ENCODE peak calls at places on chromosomes 5 and 9, in four cellular contexts. L is mucosa of descending colon, N is astrocyte, X is ovary. K is an unnamed sample.

GRCh38 chr9:138072161-138072842 is 194.7 kb downstream of the CACNA1B start:
- DNase-seq in L (no peak), N (no peak), X (no peak), K (peak; percentile 30)

GRCh38 chr9:112332674-112332976 is 794 bp downstream of the PTBP3 start:
- DNase-seq in L (no peak), N (no peak), X (no peak), K (no peak)

GRCh38 chr5:28265877-28266276 is 1227.5 kb upstream of the CDH9 start:
- DNase-seq in L (no peak), N (no peak), X (no peak), K (no peak)

GRCh38 chr9:126312584-126313551 is 13.8 kb upstream of the MVB12B start:
- DNase-seq in L (no peak), N (no peak), X (no peak), K (no peak)

GRCh38 chr5:9421823-9422354 is 124.0 kb downstream of the SEMA5A start:
- DNase-seq in L (no peak), N (no peak), X (no peak), K (no peak)

GRCh38 chr9:19028835-19029451 is 4.1 kb downstream of the SAXO1 start:
- DNase-seq in L (no peak), N (peak; percentile 33), X (no peak), K (peak; percentile 38)

GRCh38 chr9:98442114-98442513 is 186.7 kb upstream of the TBC1D2 start:
- DNase-seq in L (no peak), N (no peak), X (no peak), K (no peak)

GRCh38 chr5:52007230-52007858 is 624.1 kb downstream of the ISL1 start:
- DNase-seq in L (no peak), N (peak; percentile 3), X (no peak), K (no peak)

GRCh38 chr5:17228833-17229291 is 11.4 kb downstream of the BASP1 start:
- DNase-seq in L (no peak), N (peak; percentile 78), X (no peak), K (no peak)

GRCh38 chr5:40485021-40485998 is 194.4 kb upstream of the PTGER4 start:
- DNase-seq in L (no peak), N (no peak), X (no peak), K (no peak)

GRCh38 chr5:137743031-137743640 is 7.2 kb upstream of the KLHL3 start:
- DNase-seq in L (no peak), N (peak; percentile 43), X (peak; percentile 37), K (no peak)

GRCh38 chr9:18333157-18333556 is 140.8 kb upstream of the ADAMTSL1 start:
- DNase-seq in L (no peak), N (peak; percentile 42), X (no peak), K (no peak)

GRCh38 chr5:102778478-102778877 is 23.4 kb downstream of the PAM start:
- DNase-seq in L (no peak), N (peak; percentile 85), X (no peak), K (no peak)

GRCh38 chr5:56010431-56010830 is 15.7 kb upstream of the IL6ST start:
- DNase-seq in L (no peak), N (no peak), X (no peak), K (no peak)

GRCh38 chr9:108815156-108815555 is 40.6 kb downstream of the ACTL7B start:
- DNase-seq in L (no peak), N (no peak), X (no peak), K (no peak)

GRCh38 chr5:181212080-181212479 is 7.1 kb upstream of the TRIM7 start:
- DNase-seq in L (no peak), N (no peak), X (no peak), K (no peak)

GRCh38 chr9:37413311-37413710 is 9.2 kb upstream of the GRHPR start:
- DNase-seq in L (no peak), N (no peak), X (no peak), K (no peak)

GRCh38 chr5:34833991-34834793 is 4.8 kb upstream of the TTC23L start:
- DNase-seq in L (no peak), N (no peak), X (no peak), K (no peak)

GRCh38 chr9:73141282-73141681 is 10.4 kb upstream of the ANXA1 start:
- DNase-seq in L (no peak), N (no peak), X (no peak), K (no peak)

GRCh38 chr9:107142430-107142829 is 140.6 kb upstream of the RAD23B start:
- DNase-seq in L (no peak), N (no peak), X (no peak), K (peak; percentile 8)

GRCh38 chr5:24226492-24226891 is 418.3 kb downstream of the CDH10 start:
- DNase-seq in L (no peak), N (peak; percentile 12), X (no peak), K (no peak)

DNA sequence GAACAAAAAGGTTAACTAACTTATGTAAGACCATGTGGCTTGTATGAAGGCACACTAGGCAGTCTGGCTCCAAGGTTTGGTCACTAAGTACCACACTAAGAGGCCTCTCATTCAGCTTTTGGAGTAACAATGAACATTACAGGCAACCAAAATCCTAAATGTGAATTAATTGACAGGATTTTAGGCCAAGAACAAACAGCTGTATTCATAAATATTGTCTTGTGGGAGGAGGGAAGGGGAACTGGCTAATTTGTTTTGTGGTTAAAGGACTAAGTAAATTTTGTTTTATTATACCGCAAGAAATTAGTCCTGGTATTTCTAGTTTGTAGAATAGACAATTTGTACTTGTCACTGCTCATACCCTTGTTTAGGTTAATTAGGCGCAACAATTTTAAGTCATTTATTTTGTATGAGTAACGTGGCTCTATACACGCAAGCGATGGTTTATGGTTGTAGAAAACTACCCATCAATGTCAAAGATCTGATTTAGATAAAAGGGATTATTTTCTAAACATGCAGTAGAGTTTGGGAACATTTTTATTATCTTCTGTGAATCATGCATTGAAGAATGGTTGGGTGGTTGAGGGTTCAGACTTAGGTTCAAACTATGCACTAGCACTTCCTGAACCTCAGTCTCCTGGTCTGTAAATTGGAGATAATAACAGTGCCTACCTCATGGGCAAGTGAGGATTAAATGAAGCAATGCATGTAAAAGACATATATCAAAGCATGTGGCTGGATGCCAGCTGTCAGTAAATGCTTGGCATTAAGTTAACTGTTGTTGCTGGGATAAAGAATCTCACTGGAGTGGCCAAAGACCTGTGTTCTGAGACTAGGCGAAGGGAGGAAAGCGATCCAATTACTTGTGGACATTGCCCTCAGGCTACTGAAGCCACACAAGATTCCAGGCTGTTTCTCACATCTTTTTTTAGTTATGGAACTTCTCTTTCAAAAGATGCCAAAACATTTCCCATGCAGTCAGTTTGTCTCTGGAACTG is 1.3 kb upstream of the OTULINL start:
- DNase-seq in L (no peak), N (peak; percentile 77), X (no peak), K (no peak)
- H3K4me3 ChIP-seq in L (no peak overlapping the region), N (no peak overlapping the region), X (no peak overlapping the region), K (no peak overlapping the region)

GRCh38 chr9:133516961-133517350 is 7.8 kb downstream of the MYMK start:
- DNase-seq in L (peak; percentile 28), N (no peak), X (no peak), K (no peak)

GRCh38 chr9:133514475-133515239 is 10.1 kb downstream of the MYMK start:
- DNase-seq in L (peak; percentile 47), N (no peak), X (peak; percentile 74), K (peak; percentile 73)

GRCh38 chr9:133516256-133516960 is 8.4 kb downstream of the MYMK start:
- DNase-seq in L (peak; percentile 12), N (no peak), X (no peak), K (peak; percentile 39)

GRCh38 chr9:133515615-133516255 is 9.0 kb downstream of the MYMK start:
- DNase-seq in L (peak; percentile 37), N (no peak), X (no peak), K (no peak)

GRCh38 chr9:133515240-133515610 is 9.5 kb downstream of the MYMK start:
- DNase-seq in L (peak; percentile 34), N (no peak), X (no peak), K (no peak)
- TF ChIP-seq CTCF in L (no peak), N (no peak), X (no peak), K (no peak)

GRCh38 chr5:178227929-178228328 is 4.7 kb downstream of the PHYKPL start:
- DNase-seq in L (no peak), N (no peak), X (no peak), K (no peak)

GRCh38 chr5:178228609-178229008 is 4.0 kb downstream of the PHYKPL start:
- DNase-seq in L (peak; percentile 15), N (no peak), X (no peak), K (no peak)

GRCh38 chr5:178225174-178225573 is 7.4 kb downstream of the PHYKPL start:
- DNase-seq in L (peak; percentile 38), N (no peak), X (no peak), K (no peak)

GRCh38 chr5:178229861-178230260 is 2.7 kb downstream of the PHYKPL start:
- DNase-seq in L (peak; percentile 36), N (no peak), X (no peak), K (peak; percentile 22)

DNA sequence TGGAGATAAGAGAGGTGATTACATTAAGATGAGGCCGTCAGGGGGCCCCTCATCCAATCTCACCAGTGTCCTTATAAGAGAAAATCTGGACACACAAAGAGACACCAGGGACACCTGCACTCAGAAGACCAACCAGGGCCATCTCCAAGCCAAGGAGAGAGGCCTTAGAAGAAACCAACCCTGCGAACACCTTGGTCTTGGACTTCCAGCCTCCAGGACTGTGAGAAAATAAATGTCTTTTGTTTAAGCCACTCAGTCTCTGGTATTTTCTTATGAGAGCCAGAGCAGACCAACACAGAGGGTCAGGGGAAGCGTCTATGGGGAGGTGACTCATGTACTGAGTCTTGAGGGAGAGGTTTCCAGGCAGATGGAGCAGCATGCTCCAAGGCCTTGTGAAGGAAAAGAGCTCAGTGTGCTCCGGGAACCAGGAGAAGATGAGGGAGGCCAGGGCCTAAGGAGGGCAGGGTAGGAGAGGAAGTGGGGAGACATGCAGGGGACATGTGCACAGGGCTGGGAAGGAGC is 5.4 kb downstream of the PHYKPL start:
- DNase-seq in L (no peak), N (peak; percentile 44), X (no peak), K (no peak)
- H3K36me3 ChIP-seq in L (no peaks in the 10 kb centered on the region), N (peaks cover 21% of the 10 kb centered on the region), X (no peaks in the 10 kb centered on the region), K (peaks cover 47% of the 10 kb centered on the region)

DNA sequence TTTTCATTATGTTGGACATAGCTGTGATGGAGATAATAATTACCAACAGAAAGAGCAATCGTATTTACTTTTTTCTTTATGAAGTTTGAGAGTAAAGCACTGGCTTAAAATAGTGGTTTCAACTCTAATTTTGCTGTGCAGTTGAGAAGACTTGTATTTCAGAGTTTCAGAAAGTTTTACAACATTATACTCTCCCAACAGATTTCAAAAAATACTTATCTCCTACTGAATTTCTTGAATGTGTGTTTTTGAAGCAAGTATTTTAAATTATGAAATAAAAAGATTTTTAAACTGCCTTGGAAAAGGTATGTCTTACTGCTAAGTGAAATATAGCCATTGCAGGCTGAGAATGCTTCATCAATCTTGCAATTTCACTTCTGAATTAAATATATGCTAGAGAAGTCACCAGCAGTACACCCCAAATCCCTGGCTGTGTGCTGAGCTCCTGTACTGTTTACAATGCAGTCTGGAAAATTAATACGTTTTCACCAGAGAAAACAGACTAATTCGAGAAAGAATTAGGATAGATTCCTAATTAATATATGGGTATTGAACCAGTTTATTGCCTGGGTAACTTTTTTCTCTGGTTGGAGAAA is 3.0 kb downstream of the PRDM6 start:
- DNase-seq in L (no peak), N (no peak), X (no peak), K (no peak)
- H3K4me3 ChIP-seq in L (no peak overlapping the region), N (no peak overlapping the region), X (no peak overlapping the region), K (no peak overlapping the region)